ENCODE peak calls at places on chromosomes 16 and 17, in five cellular contexts. Q is HL-60, B is A549, I is GM23338, R is HepG2. D is an unnamed sample.

GRCh38 chr16:54505479-54506247 is 219.1 kb upstream of the IRX3 start:
- DNase-seq in Q (no peak), R (no peak), B (no peak), I (no peak), D (no peak)

GRCh38 chr17:61477204-61477834 is 25.1 kb downstream of the TBX4 start:
- DNase-seq in R (no peak), Q (no peak), I (peak), B (no peak), D (no peak)

GRCh38 chr17:16449121-16449570 is 33.8 kb downstream of the TRPV2 start:
- DNase-seq in R (no peak), I (no peak), Q (no peak), B (no peak), D (no peak)

GRCh38 chr17:48211011-48211410 is 103.4 kb downstream of the SNX11 start:
- DNase-seq in I (no peak), B (no peak), R (no peak), Q (no peak), D (no peak)

GRCh38 chr17:79400989-79401703 is 209.7 kb downstream of the RBFOX3 start:
- DNase-seq in I (peak), B (peak), R (peak), Q (peak), D (no peak)

GRCh38 chr17:47713980-47714689 is 18.9 kb upstream of the TBX21 start:
- DNase-seq in B (no peak), R (no peak), I (peak), Q (no peak), D (no peak)

GRCh38 chr17:21078056-21078825 is 35.4 kb upstream of the USP22 start:
- DNase-seq in R (no peak), B (no peak), Q (no peak), I (no peak), D (no peak)

GRCh38 chr17:49501496-49501895 is 6.4 kb downstream of the NGFR start:
- DNase-seq in R (peak), Q (no peak), B (no peak), I (no peak), D (no peak)

GRCh38 chr16:19196871-19197270 is 28.8 kb downstream of the SYT17 start:
- DNase-seq in B (no peak), Q (no peak), I (no peak), R (no peak), D (no peak)

GRCh38 chr16:17068524-17068923 is 402.2 kb downstream of the XYLT1 start:
- DNase-seq in B (no peak), Q (no peak), I (no peak), R (no peak), D (no peak)

GRCh38 chr16:586645-587590 is 2.9 kb upstream of the RAB40C start:
- DNase-seq in R (no peak), Q (no peak), B (no peak), I (no peak), D (no peak)

GRCh38 chr16:87202346-87202745 is 114.8 kb downstream of the C16orf95 start:
- DNase-seq in I (no peak), B (no peak), Q (no peak), R (no peak), D (no peak)

GRCh38 chr16:88455610-88456355 is 2.7 kb downstream of the ZFPM1 start:
- DNase-seq in R (peak), Q (no peak), I (peak), B (peak), D (no peak)

GRCh38 chr17:63665527-63666214 is 34.3 kb downstream of the LIMD2 start:
- DNase-seq in R (no peak), I (no peak), Q (peak), B (no peak), D (no peak)

GRCh38 chr16:13915033-13915635 is 4.8 kb upstream of the ERCC4 start:
- DNase-seq in I (no peak), B (no peak), R (peak), Q (no peak), D (no peak)

DNA sequence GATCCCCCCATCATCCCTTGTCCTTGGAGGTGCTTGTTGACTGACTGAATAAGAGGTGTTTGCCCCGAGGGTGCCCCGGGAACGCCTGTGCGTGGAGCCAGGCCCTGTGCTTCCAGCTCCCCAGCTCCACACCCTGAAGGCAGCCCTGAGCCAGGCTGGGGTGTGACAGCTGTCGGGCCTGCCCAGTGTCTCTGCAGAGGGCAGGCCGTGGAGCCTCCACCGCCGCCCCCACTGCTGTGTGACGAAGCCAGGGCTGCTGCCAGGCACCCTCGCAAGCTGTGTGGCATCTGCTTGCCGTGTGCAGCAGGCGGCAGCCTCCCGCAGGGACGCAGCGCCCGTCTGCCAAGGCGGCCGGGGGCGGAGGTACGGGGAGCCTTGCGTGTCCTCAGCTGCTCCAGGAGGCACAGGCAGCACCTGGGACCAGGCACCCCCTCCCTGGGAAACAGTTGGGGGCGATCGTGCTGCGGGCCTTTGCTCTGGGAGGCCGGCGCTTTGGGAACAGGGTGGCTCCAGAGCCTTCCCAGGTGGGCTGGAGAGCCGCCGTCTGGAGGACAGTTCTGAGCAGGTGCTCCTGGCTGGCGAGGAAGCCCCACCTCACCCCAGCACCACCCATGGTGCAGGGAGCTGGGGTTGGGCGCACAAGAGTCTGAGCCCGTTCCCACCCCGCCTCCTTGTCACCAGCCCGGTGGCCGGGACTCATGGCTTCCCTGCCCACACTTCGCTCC is 26.6 kb downstream of the GSE1 start:
- DNase-seq in I (no peak), B (no peak), R (no peak), Q (no peak), D (no peak)
- TF ChIP-seq REST in I (no peak), B (no peak), R (no peak), Q (no peak), D (no peak)

GRCh38 chr16:2151188-2152091 is 3.0 kb downstream of the RAB26 start:
- DNase-seq in Q (no peak), B (peak), I (peak), R (no peak), D (no peak)

GRCh38 chr16:2150418-2151187 is 2.2 kb downstream of the RAB26 start:
- DNase-seq in Q (no peak), R (peak), I (peak), B (peak), D (no peak)

GRCh38 chr16:2155091-2156024 is at the start of gene TRAF7:
- DNase-seq in R (peak), Q (peak), I (peak), B (peak), D (peak)

GRCh38 chr16:2154533-2155090 is 970 bp upstream of the TRAF7 start:
- DNase-seq in R (no peak), I (peak), B (no peak), Q (peak), D (no peak)

GRCh38 chr16:2152695-2153506 is 2.7 kb upstream of the TRAF7 start:
- DNase-seq in Q (no peak), I (peak), R (peak), B (peak), D (no peak)
- TF ChIP-seq REST in Q (no peak), I (no peak), R (no peak), B (no peak), D (no peak)

GRCh38 chr17:42359133-42359532 is 29.1 kb downstream of the STAT3 start:
- DNase-seq in B (no peak), I (no peak), R (no peak), Q (no peak), D (no peak)

GRCh38 chr17:42363767-42364585 is 24.3 kb downstream of the STAT3 start:
- DNase-seq in R (no peak), Q (no peak), B (no peak), I (no peak), D (no peak)

GRCh38 chr17:42362245-42362961 is 25.8 kb downstream of the STAT3 start:
- DNase-seq in B (no peak), I (no peak), Q (no peak), R (no peak), D (no peak)

GRCh38 chr17:42363231-42363630 is 25.0 kb downstream of the STAT3 start:
- DNase-seq in B (no peak), I (no peak), Q (no peak), R (no peak), D (no peak)

GRCh38 chr17:42361781-42362186 is 26.5 kb downstream of the STAT3 start:
- DNase-seq in B (peak), Q (no peak), R (peak), I (no peak), D (no peak)
- TF ChIP-seq REST in B (no peak), Q (no peak), R (no peak), I (no peak), D (no peak)

DNA sequence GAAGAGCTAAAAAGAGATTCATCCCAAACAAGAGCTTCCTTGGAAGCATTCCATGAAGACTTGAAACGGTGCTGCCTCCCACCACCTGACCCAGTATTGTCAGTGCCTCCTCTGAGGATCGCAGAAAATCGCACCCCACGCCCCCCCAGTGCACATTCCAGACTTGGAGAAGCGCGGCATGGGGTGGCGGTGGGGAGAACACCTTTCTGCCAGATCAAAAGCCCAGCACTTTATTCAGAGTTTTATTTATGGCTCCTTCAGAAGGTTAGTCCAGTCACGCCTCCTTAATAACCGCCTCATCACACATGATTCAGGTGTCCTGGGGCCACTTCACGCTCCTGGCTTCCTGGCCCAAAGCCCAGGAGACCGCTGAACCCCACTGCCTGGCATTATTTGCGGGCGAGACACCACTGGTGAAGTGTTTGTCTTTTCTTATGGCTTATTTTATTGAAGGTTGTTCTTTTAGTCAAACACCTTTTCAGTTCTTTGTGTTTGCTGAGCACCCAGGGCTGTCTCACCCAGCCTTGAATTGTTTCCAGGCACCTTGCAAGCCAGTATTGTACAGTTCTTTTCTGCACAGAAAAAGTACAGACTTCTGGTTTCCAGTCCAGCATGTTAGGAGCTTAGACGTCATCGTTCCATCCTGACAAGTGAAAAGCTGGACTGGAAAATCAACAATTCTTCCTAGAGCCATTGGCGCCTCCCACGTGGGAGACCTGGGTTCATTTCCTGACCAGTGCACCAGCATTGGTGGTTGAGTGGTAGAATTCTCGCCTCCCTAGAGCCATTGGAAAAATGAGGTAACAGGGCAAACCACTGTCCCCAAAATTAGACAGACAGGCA is 79.6 kb upstream of the CACNG5 start:
- DNase-seq in I (no peak), R (no peak), Q (no peak), B (no peak), D (no peak)
- TF ChIP-seq REST in I (no peak), R (no peak), Q (no peak), B (no peak), D (no peak)

D was measured in Panc1.